ENCODE peak calls at places on chromosomes 11 and 22, in ten cellular contexts. F is B cell, G is IMR-90, S is Calu3, O is chondrocyte, K is cardiac fibroblast, W is HFFc6, X is adrenal gland, Z is lower leg skin, T is MCF 10A. Q is an unnamed sample.
A peak's percentile ranks its signal among the peaks of the same experiment; 100 is the strongest.

GRCh38 chr11:84855846-84856245 is 771.3 kb downstream of the DLG2 start:
- DNase-seq in F (no peak), G (peak; percentile 47), S (no peak), O (no peak), K (peak; percentile 84), W (peak; percentile 29), X (no peak), Z (no peak), T (no peak), Q (no peak)

GRCh38 chr11:71246559-71246958 is 5.8 kb downstream of the SHANK2 start:
- DNase-seq in F (no peak), G (no peak), S (no peak), O (no peak), K (no peak), W (no peak), X (no peak), Z (peak; percentile 46), T (no peak), Q (no peak)

GRCh38 chr11:64580387-64580786 is 10.6 kb upstream of the SLC22A12 start:
- DNase-seq in F (no peak), G (no peak), S (no peak), O (peak; percentile 51), K (no peak), W (no peak), X (no peak), Z (no peak), T (no peak), Q (no peak)

GRCh38 chr11:42625757-42626156 is 686.0 kb upstream of the API5 start:
- DNase-seq in F (no peak), G (no peak), S (no peak), O (no peak), K (no peak), W (no peak), X (no peak), Z (no peak), T (no peak), Q (no peak)

GRCh38 chr11:13963169-13963948 is 836 bp downstream of the SPON1 start:
- DNase-seq in F (peak; percentile 68), G (peak; percentile 17), S (no peak), O (no peak), K (no peak), W (no peak), X (peak; percentile 20), Z (no peak), T (no peak), Q (peak; percentile 44)

GRCh38 chr22:28448625-28449024 is 231.0 kb downstream of the TTC28 start:
- DNase-seq in F (no peak), G (no peak), S (no peak), O (no peak), K (no peak), W (no peak), X (no peak), Z (no peak), T (no peak), Q (no peak)

GRCh38 chr11:35953081-35953480 is 9.2 kb downstream of the LDLRAD3 start:
- DNase-seq in F (no peak), G (no peak), S (no peak), O (no peak), K (peak; percentile 26), W (no peak), X (peak; percentile 84), Z (peak; percentile 86), T (peak; percentile 69), Q (no peak)

GRCh38 chr22:49853981-49854791 is 542 bp downstream of the ZBED4 start:
- DNase-seq in F (peak; percentile 53), G (peak; percentile 17), S (peak; percentile 38), O (no peak), K (peak; percentile 36), W (peak; percentile 7), X (peak; percentile 43), Z (peak; percentile 88), T (peak; percentile 27), Q (no peak)

GRCh38 chr11:33454264-33454663 is 197.1 kb downstream of the HIPK3 start:
- DNase-seq in F (no peak), G (no peak), S (no peak), O (no peak), K (no peak), W (no peak), X (no peak), Z (no peak), T (no peak), Q (no peak)

GRCh38 chr22:23315341-23315917 is 135.1 kb downstream of the BCR start:
- DNase-seq in F (peak; percentile 72), G (peak; percentile 86), S (peak; percentile 68), O (no peak), K (peak; percentile 74), W (peak; percentile 85), X (peak; percentile 77), Z (peak; percentile 94), T (peak; percentile 67), Q (peak; percentile 68)

GRCh38 chr11:123601136-123601535 is 53.3 kb downstream of the SCN3B start:
- DNase-seq in F (no peak), G (peak; percentile 73), S (no peak), O (no peak), K (peak; percentile 61), W (peak; percentile 68), X (no peak), Z (no peak), T (peak; percentile 20), Q (no peak)

GRCh38 chr11:128874406-128874805 is 7.3 kb upstream of the KCNJ1 start:
- DNase-seq in F (no peak), G (peak; percentile 22), S (no peak), O (no peak), K (peak; percentile 35), W (no peak), X (no peak), Z (no peak), T (no peak), Q (no peak)

GRCh38 chr11:65899356-65900124 is 648 bp downstream of the FOSL1 start:
- DNase-seq in F (peak; percentile 57), G (peak; percentile 81), S (peak; percentile 87), O (no peak), K (peak; percentile 80), W (peak; percentile 77), X (peak; percentile 81), Z (peak; percentile 95), T (no peak), Q (peak; percentile 73)
- TF ChIP-seq CTCF in F (no peak), G (peak; percentile 25), S (no peak), O (peak; percentile 15), K (no peak), W (peak; percentile 33), X (no peak), Z (no peak), T (no peak), Q (peak; percentile 30)

GRCh38 chr11:31799036-31799793 is 11.9 kb downstream of the PAX6 start:
- DNase-seq in F (peak; percentile 10), G (no peak), S (no peak), O (no peak), K (no peak), W (no peak), X (no peak), Z (no peak), T (no peak), Q (peak; percentile 45)
- TF ChIP-seq CTCF in F (no peak), G (no peak), S (no peak), O (peak; percentile 41), K (peak; percentile 0), W (no peak), X (no peak), Z (no peak), T (no peak), Q (no peak)

DNA sequence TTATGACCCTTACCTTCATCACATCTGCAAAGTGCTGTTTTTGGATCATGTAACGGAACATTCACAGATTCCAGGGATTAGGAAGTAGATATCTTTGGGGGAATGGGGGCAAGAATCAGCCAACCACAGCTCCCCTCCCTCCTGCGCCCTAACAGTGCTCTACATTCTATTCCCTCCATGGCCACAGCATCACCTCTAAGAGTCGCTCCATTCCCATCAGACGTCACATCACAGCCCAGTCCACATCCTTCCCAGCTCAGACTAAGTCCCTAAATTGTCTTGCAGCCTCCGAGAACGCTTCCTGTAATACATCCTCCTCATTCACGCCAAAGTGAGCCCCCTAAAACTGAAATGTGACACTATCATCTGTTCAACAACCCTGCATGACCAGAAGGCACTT is 5.9 kb downstream of the SCGB1D1 start:
- DNase-seq in F (no peak), G (no peak), S (no peak), O (no peak), K (no peak), W (no peak), X (no peak), Z (no peak), T (no peak), Q (no peak)
- TF ChIP-seq CTCF in F (no peak), G (no peak), S (no peak), O (no peak), K (no peak), W (no peak), X (no peak), Z (no peak), T (no peak), Q (no peak)

GRCh38 chr11:8913961-8914660 is 3.1 kb downstream of the AKIP1 start:
- DNase-seq in F (peak; percentile 49), G (peak; percentile 39), S (peak; percentile 36), O (no peak), K (peak; percentile 53), W (no peak), X (no peak), Z (no peak), T (peak; percentile 45), Q (peak; percentile 62)
- TF ChIP-seq CTCF in F (peak; percentile 77), G (peak; percentile 75), S (peak; percentile 70), O (peak; percentile 86), K (peak; percentile 69), W (peak; percentile 78), X (peak; percentile 40), Z (no peak), T (peak; percentile 80), Q (peak; percentile 80)

DNA sequence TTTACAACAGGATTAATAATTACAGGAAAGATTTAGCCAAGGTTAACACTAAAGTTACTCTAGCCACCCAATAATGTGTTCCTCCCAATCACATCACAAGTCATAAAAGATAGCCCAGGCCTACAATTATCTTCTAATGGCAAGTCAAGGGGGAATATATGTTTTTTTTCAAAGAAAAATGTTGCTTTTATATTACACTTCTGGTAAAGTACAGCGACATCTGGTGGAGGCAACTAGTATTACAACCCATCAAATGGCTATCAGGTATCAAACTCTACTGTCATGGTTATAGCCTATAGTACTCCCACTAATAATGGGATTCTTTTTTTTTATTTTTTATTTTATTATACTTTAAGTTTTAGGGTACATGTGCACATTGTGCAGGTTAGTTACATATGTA is 71.8 kb downstream of the XRRA1 start:
- DNase-seq in F (peak; percentile 18), G (peak; percentile 12), S (no peak), O (no peak), K (peak; percentile 56), W (peak; percentile 8), X (no peak), Z (no peak), T (no peak), Q (no peak)
- TF ChIP-seq CTCF in F (peak; percentile 67), G (peak; percentile 33), S (peak; percentile 44), O (peak; percentile 76), K (peak; percentile 64), W (peak; percentile 87), X (no peak), Z (no peak), T (peak; percentile 49), Q (peak; percentile 35)

Q was measured in GM13977.